ENCODE peak calls at places on chromosome 17, in four cellular contexts. One of them, this sample, is unnamed.
A peak's percentile ranks its signal among the peaks of the same experiment; 100 is the strongest.

GRCh38 chr17:75908201-75908600 is 3.5 kb upstream of the MRPL38 start:
- DNase-seq in T47D: no peak
- DNase-seq in GM23248: peak; percentile 62
- DNase-seq in stimulated activated CD4-positive, alpha-beta T cell treated with anti-CD3 and anti-CD28 coated beads, TNF-alpha, amount 100 ng/mL, for 1 hour: no peak
- DNase-seq in this sample: peak; percentile 84

GRCh38 chr17:82882715-82883446 is 43.1 kb upstream of the ZNF750 start:
- DNase-seq in stimulated activated CD4-positive, alpha-beta T cell treated with anti-CD3 and anti-CD28 coated beads, TNF-alpha, amount 100 ng/mL, for 1 hour: peak; percentile 66
- DNase-seq in T47D: no peak
- DNase-seq in GM23248: no peak
- DNase-seq in this sample: no peak

GRCh38 chr17:16243811-16244567 is 27.0 kb downstream of the PIGL start:
- DNase-seq in T47D: no peak
- DNase-seq in GM23248: no peak
- DNase-seq in stimulated activated CD4-positive, alpha-beta T cell treated with anti-CD3 and anti-CD28 coated beads, TNF-alpha, amount 100 ng/mL, for 1 hour: no peak
- DNase-seq in this sample: no peak

GRCh38 chr17:41539979-41540701 is 12.0 kb upstream of the KRT19 start:
- DNase-seq in T47D: no peak
- DNase-seq in stimulated activated CD4-positive, alpha-beta T cell treated with anti-CD3 and anti-CD28 coated beads, TNF-alpha, amount 100 ng/mL, for 1 hour: no peak
- DNase-seq in GM23248: no peak
- DNase-seq in this sample: peak; percentile 38

GRCh38 chr17:73802314-73802713 is 158.1 kb upstream of the SDK2 start:
- DNase-seq in T47D: no peak
- DNase-seq in stimulated activated CD4-positive, alpha-beta T cell treated with anti-CD3 and anti-CD28 coated beads, TNF-alpha, amount 100 ng/mL, for 1 hour: no peak
- DNase-seq in GM23248: no peak
- DNase-seq in this sample: no peak

GRCh38 chr17:42129109-42129837 is 6.7 kb downstream of the HSPB9 start:
- DNase-seq in GM23248: no peak
- DNase-seq in T47D: no peak
- DNase-seq in stimulated activated CD4-positive, alpha-beta T cell treated with anti-CD3 and anti-CD28 coated beads, TNF-alpha, amount 100 ng/mL, for 1 hour: no peak
- DNase-seq in this sample: no peak

GRCh38 chr17:38705523-38705802 is 390 bp downstream of the MLLT6 start:
- DNase-seq in stimulated activated CD4-positive, alpha-beta T cell treated with anti-CD3 and anti-CD28 coated beads, TNF-alpha, amount 100 ng/mL, for 1 hour: no peak
- DNase-seq in T47D: peak; percentile 49
- DNase-seq in GM23248: peak; percentile 52
- DNase-seq in this sample: no peak

GRCh38 chr17:16889088-16889465 is 82.8 kb downstream of the TNFRSF13B start:
- DNase-seq in stimulated activated CD4-positive, alpha-beta T cell treated with anti-CD3 and anti-CD28 coated beads, TNF-alpha, amount 100 ng/mL, for 1 hour: no peak
- DNase-seq in T47D: no peak
- DNase-seq in GM23248: no peak
- DNase-seq in this sample: no peak

GRCh38 chr17:64073771-64074703 is 53.6 kb upstream of the ICAM2 start:
- DNase-seq in GM23248: peak; percentile 1
- DNase-seq in stimulated activated CD4-positive, alpha-beta T cell treated with anti-CD3 and anti-CD28 coated beads, TNF-alpha, amount 100 ng/mL, for 1 hour: no peak
- DNase-seq in T47D: no peak
- DNase-seq in this sample: no peak

This sample was measured in Caco-2.